ENCODE peak calls at places on chromosomes 1 and 21, in ten cellular contexts. One of them, this sample, is unnamed.

GRCh38 chr1:47708658-47709301 is 270.9 kb downstream of the FOXD2 start:
- DNase-seq in stomach: no peak
- DNase-seq in esophagus muscularis mucosa: no peak
- DNase-seq in upper lobe of left lung: no peak
- DNase-seq in Panc1: no peak
- DNase-seq in spleen: no peak
- DNase-seq in sigmoid colon: peak
- DNase-seq in K562: no peak
- DNase-seq in breast epithelium: no peak
- DNase-seq in HCT116: no peak
- DNase-seq in this sample: peak

GRCh38 chr1:64318428-64318827 is 115.0 kb downstream of the UBE2U start:
- DNase-seq in K562: no peak
- DNase-seq in breast epithelium: no peak
- DNase-seq in Panc1: no peak
- DNase-seq in sigmoid colon: no peak
- DNase-seq in stomach: no peak
- DNase-seq in HCT116: no peak
- DNase-seq in upper lobe of left lung: no peak
- DNase-seq in esophagus muscularis mucosa: peak
- DNase-seq in spleen: no peak
- DNase-seq in this sample: no peak

GRCh38 chr1:111690306-111690617 is 48.9 kb downstream of the INKA2 start:
- DNase-seq in K562: no peak
- DNase-seq in upper lobe of left lung: peak
- DNase-seq in spleen: no peak
- DNase-seq in Panc1: no peak
- DNase-seq in sigmoid colon: peak
- DNase-seq in esophagus muscularis mucosa: no peak
- DNase-seq in breast epithelium: no peak
- DNase-seq in stomach: peak
- DNase-seq in HCT116: no peak
- DNase-seq in this sample: peak

GRCh38 chr1:58855351-58856165 is 71.7 kb upstream of the JUN start:
- DNase-seq in K562: no peak
- DNase-seq in upper lobe of left lung: no peak
- DNase-seq in HCT116: no peak
- DNase-seq in spleen: no peak
- DNase-seq in stomach: no peak
- DNase-seq in sigmoid colon: no peak
- DNase-seq in Panc1: no peak
- DNase-seq in breast epithelium: no peak
- DNase-seq in esophagus muscularis mucosa: no peak
- DNase-seq in this sample: no peak

GRCh38 chr21:42527127-42527488 is 13.5 kb downstream of the SLC37A1 start:
- DNase-seq in spleen: no peak
- DNase-seq in stomach: no peak
- DNase-seq in upper lobe of left lung: no peak
- DNase-seq in Panc1: no peak
- DNase-seq in K562: no peak
- DNase-seq in breast epithelium: peak
- DNase-seq in esophagus muscularis mucosa: no peak
- DNase-seq in HCT116: no peak
- DNase-seq in sigmoid colon: peak
- DNase-seq in this sample: no peak

GRCh38 chr1:58909914-58910681 is 126.3 kb upstream of the JUN start:
- DNase-seq in breast epithelium: no peak
- DNase-seq in esophagus muscularis mucosa: peak
- DNase-seq in HCT116: no peak
- DNase-seq in K562: no peak
- DNase-seq in upper lobe of left lung: no peak
- DNase-seq in Panc1: no peak
- DNase-seq in spleen: no peak
- DNase-seq in stomach: no peak
- DNase-seq in sigmoid colon: no peak
- DNase-seq in this sample: no peak

GRCh38 chr21:33640697-33641338 is 723 bp downstream of the CRYZL1 start:
- DNase-seq in esophagus muscularis mucosa: no peak
- DNase-seq in sigmoid colon: no peak
- DNase-seq in Panc1: no peak
- DNase-seq in HCT116: peak
- DNase-seq in K562: peak
- DNase-seq in upper lobe of left lung: no peak
- DNase-seq in stomach: no peak
- DNase-seq in spleen: no peak
- DNase-seq in breast epithelium: no peak
- DNase-seq in this sample: peak

GRCh38 chr1:219385786-219386427 is 212.2 kb downstream of the LYPLAL1 start:
- DNase-seq in upper lobe of left lung: peak
- DNase-seq in Panc1: peak
- DNase-seq in HCT116: peak
- DNase-seq in spleen: no peak
- DNase-seq in K562: peak
- DNase-seq in breast epithelium: no peak
- DNase-seq in stomach: no peak
- DNase-seq in esophagus muscularis mucosa: no peak
- DNase-seq in sigmoid colon: no peak
- DNase-seq in this sample: no peak

GRCh38 chr21:44578371-44579055 is 1.9 kb downstream of the KRTAP10-5 start:
- DNase-seq in breast epithelium: no peak
- DNase-seq in K562: no peak
- DNase-seq in stomach: no peak
- DNase-seq in esophagus muscularis mucosa: peak
- DNase-seq in sigmoid colon: no peak
- DNase-seq in spleen: peak
- DNase-seq in HCT116: no peak
- DNase-seq in upper lobe of left lung: no peak
- DNase-seq in Panc1: no peak
- DNase-seq in this sample: no peak

GRCh38 chr1:22832414-22832786 is 121.8 kb downstream of the EPHB2 start:
- DNase-seq in breast epithelium: no peak
- DNase-seq in upper lobe of left lung: no peak
- DNase-seq in K562: no peak
- DNase-seq in spleen: peak
- DNase-seq in sigmoid colon: no peak
- DNase-seq in Panc1: no peak
- DNase-seq in stomach: no peak
- DNase-seq in esophagus muscularis mucosa: no peak
- DNase-seq in HCT116: peak
- DNase-seq in this sample: no peak

GRCh38 chr1:175720023-175720422 is 23.4 kb downstream of the TNR start:
- DNase-seq in stomach: no peak
- DNase-seq in esophagus muscularis mucosa: no peak
- DNase-seq in sigmoid colon: no peak
- DNase-seq in Panc1: no peak
- DNase-seq in K562: no peak
- DNase-seq in spleen: no peak
- DNase-seq in breast epithelium: no peak
- DNase-seq in HCT116: no peak
- DNase-seq in upper lobe of left lung: no peak
- DNase-seq in this sample: no peak

GRCh38 chr1:156767101-156767878 is at the start of gene PRCC:
- DNase-seq in Panc1: peak
- DNase-seq in spleen: peak
- DNase-seq in K562: peak
- DNase-seq in sigmoid colon: peak
- DNase-seq in breast epithelium: peak
- DNase-seq in HCT116: peak
- DNase-seq in stomach: peak
- DNase-seq in esophagus muscularis mucosa: peak
- DNase-seq in upper lobe of left lung: peak
- DNase-seq in this sample: peak

GRCh38 chr1:156768610-156769295 is 1.4 kb downstream of the PRCC start:
- DNase-seq in esophagus muscularis mucosa: no peak
- DNase-seq in K562: peak
- DNase-seq in breast epithelium: no peak
- DNase-seq in upper lobe of left lung: no peak
- DNase-seq in stomach: no peak
- DNase-seq in sigmoid colon: no peak
- DNase-seq in Panc1: no peak
- DNase-seq in HCT116: no peak
- DNase-seq in spleen: no peak
- DNase-seq in this sample: no peak

GRCh38 chr1:156767879-156768608 is 709 bp downstream of the PRCC start:
- DNase-seq in K562: peak
- DNase-seq in Panc1: no peak
- DNase-seq in stomach: no peak
- DNase-seq in esophagus muscularis mucosa: no peak
- DNase-seq in HCT116: no peak
- DNase-seq in breast epithelium: peak
- DNase-seq in sigmoid colon: peak
- DNase-seq in upper lobe of left lung: no peak
- DNase-seq in spleen: peak
- DNase-seq in this sample: peak

GRCh38 chr1:156766288-156767100 is 841 bp upstream of the PRCC start:
- DNase-seq in esophagus muscularis mucosa: no peak
- DNase-seq in breast epithelium: no peak
- DNase-seq in Panc1: no peak
- DNase-seq in spleen: peak
- DNase-seq in stomach: no peak
- DNase-seq in K562: no peak
- DNase-seq in HCT116: no peak
- DNase-seq in sigmoid colon: peak
- DNase-seq in upper lobe of left lung: no peak
- DNase-seq in this sample: no peak

DNA sequence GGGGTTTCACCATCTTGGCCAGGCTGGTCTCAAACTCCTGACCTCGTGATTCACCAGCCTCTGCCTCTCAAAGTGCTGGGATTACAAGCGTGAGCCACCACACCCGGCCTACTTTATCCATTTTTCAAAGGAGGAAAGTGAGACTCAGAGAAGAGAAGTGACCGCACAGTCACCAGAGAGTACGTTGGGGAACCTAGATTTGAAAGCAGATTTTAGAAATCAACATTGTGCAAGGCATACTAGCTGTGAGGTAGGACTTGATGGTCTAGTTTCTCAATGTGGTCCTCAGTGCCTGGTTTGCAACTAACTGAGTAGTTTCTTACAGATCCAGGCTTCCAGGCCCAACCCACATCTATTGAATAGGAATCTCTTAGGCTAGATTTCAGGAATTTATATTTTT is 1.7 kb upstream of the PRCC start:
- DNase-seq in Panc1: no peak
- DNase-seq in sigmoid colon: no peak
- DNase-seq in HCT116: no peak
- DNase-seq in breast epithelium: no peak
- DNase-seq in upper lobe of left lung: no peak
- DNase-seq in K562: no peak
- DNase-seq in spleen: no peak
- DNase-seq in esophagus muscularis mucosa: no peak
- DNase-seq in stomach: no peak
- DNase-seq in this sample: no peak
- H3K4me3 ChIP-seq in Panc1: peak
- H3K4me3 ChIP-seq in sigmoid colon: no peak
- H3K4me3 ChIP-seq in HCT116: peak
- H3K4me3 ChIP-seq in breast epithelium: peak
- H3K4me3 ChIP-seq in upper lobe of left lung: peak
- H3K4me3 ChIP-seq in K562: peak
- H3K4me3 ChIP-seq in spleen: peak
- H3K4me3 ChIP-seq in esophagus muscularis mucosa: no peak
- H3K4me3 ChIP-seq in stomach: no peak
- H3K4me3 ChIP-seq in this sample: peak

GRCh38 chr1:36306902-36307456 is 811 bp downstream of the SH3D21 start:
- DNase-seq in stomach: peak
- DNase-seq in spleen: peak
- DNase-seq in breast epithelium: peak
- DNase-seq in esophagus muscularis mucosa: peak
- DNase-seq in HCT116: peak
- DNase-seq in sigmoid colon: peak
- DNase-seq in Panc1: peak
- DNase-seq in K562: peak
- DNase-seq in upper lobe of left lung: peak
- DNase-seq in this sample: peak
- TF ChIP-seq POLR2AphosphoS5 in stomach: peak
- TF ChIP-seq POLR2AphosphoS5 in spleen: peak
- TF ChIP-seq POLR2AphosphoS5 in breast epithelium: peak
- TF ChIP-seq POLR2AphosphoS5 in esophagus muscularis mucosa: peak
- TF ChIP-seq POLR2AphosphoS5 in HCT116: peak
- TF ChIP-seq POLR2AphosphoS5 in sigmoid colon: peak
- TF ChIP-seq POLR2AphosphoS5 in Panc1: peak
- TF ChIP-seq POLR2AphosphoS5 in K562: no peak
- TF ChIP-seq POLR2AphosphoS5 in upper lobe of left lung: peak
- TF ChIP-seq POLR2AphosphoS5 in this sample: peak

DNA sequence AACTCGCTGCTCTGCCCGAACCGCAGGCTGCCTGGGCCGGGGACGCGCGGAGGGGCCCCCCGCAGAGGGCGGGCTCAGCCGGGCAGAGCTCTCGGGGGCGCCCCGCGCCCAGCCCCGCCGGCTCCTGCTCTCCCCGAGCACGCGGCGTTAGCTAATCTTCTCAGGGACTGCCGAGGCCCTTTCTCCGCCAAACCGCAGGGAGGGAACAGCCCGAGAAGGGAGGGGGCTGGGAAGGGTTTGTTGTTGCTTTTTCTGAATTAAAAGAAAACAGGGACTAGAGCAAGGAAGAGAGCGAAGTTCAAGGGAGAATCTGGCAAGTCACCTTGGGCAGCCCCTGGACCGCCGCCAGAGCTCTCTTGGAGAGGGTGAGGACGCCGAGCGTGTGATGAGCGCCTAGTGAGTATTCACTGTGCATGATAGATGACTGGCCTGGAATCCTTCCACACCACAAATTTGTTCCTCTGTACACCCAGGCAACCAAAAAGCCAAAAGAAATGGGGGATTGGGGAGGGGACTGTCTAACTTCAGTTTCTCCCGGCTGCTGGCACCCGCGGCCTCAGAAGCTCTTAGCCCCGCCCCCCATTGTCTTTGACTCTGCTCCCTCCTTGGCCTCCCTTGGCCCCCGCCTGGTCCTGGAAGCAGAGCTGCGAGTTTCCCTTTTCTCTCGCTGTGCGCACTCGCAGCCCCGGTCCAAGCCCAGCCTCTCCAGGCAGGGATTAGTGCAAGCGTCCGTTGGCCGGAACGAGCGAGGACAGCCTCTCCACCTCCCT is 19.7 kb upstream of the LMX1A start:
- DNase-seq in spleen: peak
- DNase-seq in sigmoid colon: peak
- DNase-seq in HCT116: no peak
- DNase-seq in Panc1: no peak
- DNase-seq in esophagus muscularis mucosa: peak
- DNase-seq in stomach: peak
- DNase-seq in breast epithelium: peak
- DNase-seq in K562: peak
- DNase-seq in upper lobe of left lung: peak
- DNase-seq in this sample: peak
- H3K4me3 ChIP-seq in spleen: peak
- H3K4me3 ChIP-seq in sigmoid colon: peak
- H3K4me3 ChIP-seq in HCT116: peak
- H3K4me3 ChIP-seq in Panc1: peak
- H3K4me3 ChIP-seq in esophagus muscularis mucosa: peak
- H3K4me3 ChIP-seq in stomach: peak
- H3K4me3 ChIP-seq in breast epithelium: peak
- H3K4me3 ChIP-seq in K562: no peak
- H3K4me3 ChIP-seq in upper lobe of left lung: peak
- H3K4me3 ChIP-seq in this sample: peak

DNA sequence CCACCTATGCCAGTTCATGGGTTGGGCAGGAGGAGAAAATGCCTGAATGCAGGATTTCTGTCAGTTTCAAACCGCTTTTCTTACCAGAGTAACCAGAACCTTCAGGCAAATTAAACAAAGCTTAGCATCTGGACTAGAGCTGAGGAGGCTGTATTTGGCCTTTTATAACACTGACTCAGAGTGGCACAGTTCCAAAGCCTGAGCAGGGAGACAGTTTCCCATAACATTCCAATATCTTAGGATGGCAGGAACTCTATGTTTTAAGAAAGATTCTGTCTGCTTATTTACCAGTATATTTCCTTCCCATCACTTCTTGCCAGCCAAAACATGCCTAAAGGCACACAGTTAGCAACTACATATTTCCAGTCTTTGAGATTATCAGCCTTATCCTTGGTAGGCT is 46.8 kb downstream of the UBR4 start:
- DNase-seq in esophagus muscularis mucosa: no peak
- DNase-seq in HCT116: no peak
- DNase-seq in stomach: no peak
- DNase-seq in K562: no peak
- DNase-seq in spleen: no peak
- DNase-seq in breast epithelium: peak
- DNase-seq in sigmoid colon: no peak
- DNase-seq in upper lobe of left lung: no peak
- DNase-seq in Panc1: no peak
- DNase-seq in this sample: no peak
- TF ChIP-seq POLR2AphosphoS5 in esophagus muscularis mucosa: no peak
- TF ChIP-seq POLR2AphosphoS5 in HCT116: no peak
- TF ChIP-seq POLR2AphosphoS5 in stomach: no peak
- TF ChIP-seq POLR2AphosphoS5 in K562: no peak
- TF ChIP-seq POLR2AphosphoS5 in spleen: no peak
- TF ChIP-seq POLR2AphosphoS5 in breast epithelium: no peak
- TF ChIP-seq POLR2AphosphoS5 in sigmoid colon: no peak
- TF ChIP-seq POLR2AphosphoS5 in upper lobe of left lung: no peak
- TF ChIP-seq POLR2AphosphoS5 in Panc1: no peak
- TF ChIP-seq POLR2AphosphoS5 in this sample: no peak